ENCODE peak calls at places on chromosomes 16 and 17, in seven cellular contexts. E is fibroblast of lung; J is heart left ventricle; R is CD8-positive, alpha-beta T cell; M is astrocyte; B is A549; U is H9. F is an unnamed sample. For H3K4me1 and H3K9me3, the result is how much of the 10 kb centered on the place peaks cover.

GRCh38 chr17:62723842-62724241 is 84.3 kb downstream of the MARCHF10 start:
- DNase-seq in B (no peak), M (no peak), U (peak), J (no peak), R (no peak), E (no peak), F (no peak)

GRCh38 chr17:43766413-43767052 is 7.9 kb upstream of the SOST start:
- DNase-seq in U (peak), R (peak), M (peak), J (no peak), E (peak), B (peak), F (peak)

GRCh38 chr17:68972119-68972704 is 17.0 kb upstream of the ABCA8 start:
- DNase-seq in E (peak), B (peak), U (no peak), M (no peak), J (no peak), R (no peak), F (peak)

GRCh38 chr16:67773569-67774456 is 32.5 kb downstream of the RANBP10 start:
- DNase-seq in R (no peak), B (no peak), E (peak), J (no peak), M (no peak), U (no peak), F (peak)

GRCh38 chr17:64998436-64999190 is 57.9 kb downstream of the GNA13 start:
- DNase-seq in R (no peak), B (no peak), M (no peak), E (no peak), U (no peak), J (no peak), F (no peak)

GRCh38 chr17:42287305-42288077 is 807 bp upstream of the STAT5A start:
- DNase-seq in B (no peak), J (peak), M (no peak), U (peak), E (peak), R (no peak), F (peak)

GRCh38 chr16:28098171-28098958 is 34.9 kb upstream of the GSG1L start:
- DNase-seq in R (no peak), B (no peak), U (no peak), M (no peak), E (no peak), J (no peak), F (no peak)

GRCh38 chr17:59776577-59776976 is 69.1 kb downstream of the VMP1 start:
- DNase-seq in J (no peak), E (no peak), R (no peak), B (no peak), U (no peak), M (no peak), F (no peak)

GRCh38 chr16:64878964-64879363 is 242.9 kb downstream of the CDH11 start:
- DNase-seq in U (no peak), B (no peak), R (no peak), E (no peak), M (no peak), J (no peak), F (no peak)

GRCh38 chr17:47225436-47225858 is 16.3 kb downstream of the MYL4 start:
- DNase-seq in J (peak), U (no peak), E (peak), B (no peak), R (no peak), M (peak), F (peak)

GRCh38 chr16:68257906-68258800 is 6.2 kb upstream of the SLC7A6 start:
- DNase-seq in B (no peak), U (no peak), E (peak), R (no peak), M (peak), J (no peak), F (peak)

GRCh38 chr16:73319747-73320146 is 271.8 kb upstream of the ZFHX3 start:
- DNase-seq in U (no peak), E (no peak), J (no peak), M (no peak), R (no peak), B (no peak), F (no peak)

GRCh38 chr16:57422026-57422944 is 17.7 kb downstream of the CCL17 start:
- DNase-seq in E (peak), M (peak), R (no peak), U (peak), J (peak), B (peak), F (peak)

GRCh38 chr16:67481561-67482259 is 753 bp upstream of the ATP6V0D1 start:
- DNase-seq in J (peak), R (no peak), U (no peak), M (peak), E (peak), B (no peak), F (peak)

GRCh38 chr16:23466162-23466885 is 13.3 kb upstream of the COG7 start:
- DNase-seq in B (peak), M (peak), J (no peak), E (peak), R (no peak), U (no peak), F (no peak)

GRCh38 chr17:58304735-58305486 is 23.7 kb downstream of the TSPOAP1 start:
- DNase-seq in U (no peak), E (no peak), J (no peak), B (no peak), R (no peak), M (no peak), F (no peak)

GRCh38 chr17:44926841-44927525 is 11.7 kb upstream of the GFAP start:
- DNase-seq in M (no peak), J (no peak), U (no peak), B (no peak), E (no peak), R (no peak), F (no peak)

GRCh38 chr16:80903616-80904015 is 99.2 kb upstream of the CDYL2 start:
- DNase-seq in J (no peak), B (no peak), E (no peak), R (no peak), U (no peak), M (no peak), F (no peak)

GRCh38 chr17:75048396-75048933 is 1.4 kb downstream of the KCTD2 start:
- DNase-seq in J (peak), R (no peak), B (no peak), E (peak), M (peak), U (no peak), F (no peak)

GRCh38 chr17:68301438-68301959 is 10.2 kb downstream of the ARSG start:
- DNase-seq in R (no peak), J (no peak), E (no peak), U (no peak), M (no peak), B (no peak), F (no peak)

GRCh38 chr17:55664287-55664686 is 58.4 kb downstream of the TMEM100 start:
- DNase-seq in U (no peak), J (no peak), E (no peak), B (no peak), M (no peak), R (no peak), F (no peak)

GRCh38 chr17:77771998-77772397 is 186.5 kb upstream of the TNRC6C start:
- DNase-seq in R (no peak), E (no peak), J (no peak), M (no peak), B (no peak), U (no peak), F (no peak)

GRCh38 chr16:3022697-3023414 is 886 bp downstream of the HCFC1R1 start:
- DNase-seq in M (no peak), B (no peak), J (peak), U (no peak), E (peak), R (no peak), F (no peak)
- H3K4me1 ChIP-seq in M (under half), B (under half), J (half or more), U (under half), E (under half), R (half or more), F (under half)

GRCh38 chr16:71448274-71448866 is 6.5 kb upstream of the TLE7 start:
- DNase-seq in E (no peak), M (no peak), B (no peak), R (no peak), J (no peak), U (no peak), F (no peak)
- H3K9me3 ChIP-seq in E (under half), M (half or more), B (half or more), R (under half), J (half or more), U (half or more), F (under half)

GRCh38 chr16:31043352-31043751 is 10.0 kb downstream of the STX4 start:
- DNase-seq in U (no peak), B (no peak), J (no peak), E (peak), M (no peak), R (no peak), F (no peak)
- H3K4me1 ChIP-seq in U (under half), B (under half), J (under half), E (under half), M (under half), R (under half), F (under half)

GRCh38 chr17:56792267-56792666 is 41.5 kb downstream of the C17orf67 start:
- DNase-seq in J (no peak), E (no peak), R (no peak), M (no peak), U (no peak), B (no peak), F (no peak)
- H3K9me3 ChIP-seq in J (under half), E (under half), R (under half), M (under half), U (under half), B (under half), F (under half)

GRCh38 chr16:29814592-29814991 is 1.4 kb upstream of the PAGR1 start:
- DNase-seq in E (no peak), M (no peak), U (no peak), B (no peak), R (no peak), J (no peak), F (no peak)

GRCh38 chr16:29818082-29818481 is 2.1 kb downstream of the PAGR1 start:
- DNase-seq in J (no peak), B (no peak), R (no peak), M (no peak), U (no peak), E (no peak), F (no peak)

GRCh38 chr16:29815032-29815721 is 775 bp upstream of the PAGR1 start:
- DNase-seq in E (no peak), U (no peak), R (no peak), B (no peak), M (no peak), J (peak), F (peak)

GRCh38 chr16:29816694-29817441 is 916 bp downstream of the PAGR1 start:
- DNase-seq in U (peak), J (peak), E (peak), R (no peak), B (peak), M (no peak), F (peak)

DNA sequence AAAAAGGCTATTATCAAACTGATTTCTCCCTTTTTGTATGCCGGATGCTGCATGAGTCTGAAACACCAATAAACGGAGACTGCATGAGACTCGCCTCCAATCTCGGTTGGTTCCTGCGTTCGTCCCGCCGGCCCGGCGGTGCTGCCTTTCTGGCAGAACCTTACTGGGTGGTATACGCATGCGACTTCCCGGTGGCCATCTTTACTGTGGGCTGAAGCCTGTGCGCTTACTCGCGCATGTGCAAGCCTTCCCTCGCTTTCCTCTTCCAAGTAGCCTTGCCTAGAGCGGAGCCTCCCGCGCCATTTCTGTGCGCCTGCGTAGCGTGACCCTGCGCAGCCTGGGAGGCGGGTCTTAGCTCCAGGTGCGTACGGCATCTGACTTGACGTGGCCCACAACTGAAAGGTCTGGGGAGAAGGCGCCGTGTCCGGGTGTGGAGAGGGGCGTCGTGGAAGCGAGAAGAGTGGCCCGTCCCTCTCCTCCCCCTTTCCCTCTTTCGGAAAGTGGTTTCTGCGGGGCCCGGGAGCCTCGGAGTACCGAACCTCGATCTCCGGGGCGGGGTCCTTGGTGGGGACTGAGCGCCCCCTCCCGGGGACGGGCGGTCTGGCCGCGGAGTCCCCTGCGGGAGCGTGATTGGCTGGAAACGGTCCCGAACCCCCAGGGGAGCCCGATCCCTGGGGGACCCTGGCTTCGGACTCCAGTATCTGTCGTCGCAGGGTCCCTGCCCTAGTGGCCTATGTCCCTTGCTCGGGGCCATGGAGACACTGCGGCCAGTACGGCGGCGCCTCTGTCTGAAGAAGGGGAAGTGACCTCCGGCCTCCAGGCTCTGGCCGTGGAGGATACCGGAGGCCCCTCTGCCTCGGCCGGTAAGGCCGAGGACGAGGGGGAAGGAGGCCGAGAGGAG is at the start of gene PAGR1:
- DNase-seq in J (peak), B (peak), M (peak), U (peak), R (peak), E (peak), F (peak)
- H3K4me1 ChIP-seq in J (half or more), B (under half), M (under half), U (under half), R (half or more), E (under half), F (under half)

GRCh38 chr17:56926270-56926669 is 12.4 kb upstream of the TRIM25 start:
- DNase-seq in J (no peak), M (no peak), E (no peak), B (no peak), U (no peak), R (no peak), F (no peak)
- H3K9me3 ChIP-seq in J (under half), M (under half), E (under half), B (under half), U (under half), R (under half), F (under half)

GRCh38 chr16:70681382-70682238 is 4.2 kb downstream of the MTSS2 start:
- DNase-seq in J (no peak), U (no peak), R (no peak), M (no peak), E (no peak), B (no peak), F (peak)

GRCh38 chr16:70678121-70678897 is 7.5 kb downstream of the MTSS2 start:
- DNase-seq in B (no peak), E (no peak), M (no peak), U (no peak), J (no peak), R (no peak), F (peak)

GRCh38 chr16:70680495-70681381 is 5.1 kb downstream of the MTSS2 start:
- DNase-seq in J (no peak), U (no peak), R (no peak), B (no peak), M (no peak), E (no peak), F (peak)

GRCh38 chr16:70678898-70679652 is 6.8 kb downstream of the MTSS2 start:
- DNase-seq in R (no peak), M (no peak), B (no peak), J (no peak), E (no peak), U (no peak), F (peak)

DNA sequence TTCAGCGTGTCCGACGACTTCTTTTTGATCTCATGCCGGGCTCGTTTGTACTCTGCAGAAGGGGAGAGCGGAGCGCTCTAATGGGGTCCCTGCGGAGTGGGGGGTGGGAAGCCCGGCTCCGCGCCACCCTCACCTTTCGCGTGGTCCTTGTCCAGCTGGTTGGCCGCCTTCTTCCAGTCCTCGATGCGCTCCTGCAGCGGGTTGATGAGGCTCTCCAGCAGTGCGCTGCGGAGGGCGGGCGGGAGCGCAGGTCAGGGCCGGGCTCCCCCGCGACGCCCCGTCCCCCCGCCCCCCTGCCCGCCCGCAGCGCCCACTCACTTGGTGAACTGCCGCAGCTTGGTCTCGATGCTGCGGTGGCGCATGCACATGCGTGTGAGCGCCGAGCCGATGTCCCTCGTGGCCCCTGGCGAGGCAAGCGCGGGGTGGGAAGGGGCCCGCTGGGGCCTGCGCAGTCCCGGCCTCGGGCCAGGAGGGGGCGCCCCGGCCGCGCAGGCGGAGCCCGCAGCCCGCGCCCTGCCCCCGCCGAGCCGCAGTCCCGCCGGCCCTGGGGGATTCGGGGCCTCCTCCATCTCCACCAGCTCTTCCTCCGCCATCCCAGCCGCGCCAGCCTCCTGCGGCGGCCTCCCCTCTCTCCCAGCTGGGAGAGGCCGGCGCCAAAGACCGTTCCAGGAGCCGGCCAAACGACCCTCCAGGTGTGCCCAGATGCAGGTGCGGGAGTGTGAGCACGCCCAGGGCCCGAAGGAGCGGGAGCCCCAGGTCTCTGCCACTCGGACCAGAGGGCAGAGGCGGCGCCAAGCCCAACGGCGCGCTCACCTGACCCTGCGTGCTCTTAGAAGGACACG is 6.0 kb downstream of the MTSS2 start:
- DNase-seq in E (no peak), R (no peak), B (peak), M (no peak), U (peak), J (no peak), F (peak)
- H3K4me1 ChIP-seq in E (under half), R (under half), B (half or more), M (under half), U (under half), J (half or more), F (under half)

GRCh38 chr17:56891751-56892150 is 22.1 kb downstream of the TRIM25 start:
- DNase-seq in B (no peak), R (peak), E (no peak), J (no peak), U (peak), M (no peak), F (peak)
- H3K9me3 ChIP-seq in B (under half), R (under half), E (under half), J (under half), U (under half), M (under half), F (under half)

GRCh38 chr16:11329891-11330290 is 15.4 kb upstream of the RMI2 start:
- DNase-seq in E (peak), U (no peak), M (no peak), R (no peak), B (no peak), J (no peak), F (no peak)
- H3K4me1 ChIP-seq in E (under half), U (under half), M (under half), R (under half), B (under half), J (under half), F (under half)